ENCODE peak calls at places on chromosomes 11 and 22, in five cellular contexts. J is A549, W is transverse colon, I is breast epithelium, S is uterus. V is an unnamed sample. For H3K9me3, the result is how much of the 10 kb centered on the place peaks cover.

GRCh38 chr22:24953294-24954113 is 988 bp downstream of the KIAA1671 start:
- DNase-seq in W (peak), S (no peak), I (no peak), J (no peak), V (no peak)

GRCh38 chr11:74023291-74023690 is 14.4 kb upstream of the UCP3 start:
- DNase-seq in J (no peak), I (no peak), S (no peak), W (no peak), V (no peak)

GRCh38 chr11:64448599-64449380 is 89.8 kb downstream of the RPS6KA4 start:
- DNase-seq in I (peak), S (peak), J (peak), W (peak), V (no peak)

GRCh38 chr22:25475554-25476022 is 88.9 kb upstream of the GRK3 start:
- DNase-seq in S (no peak), W (no peak), I (no peak), J (no peak), V (no peak)

GRCh38 chr11:131506376-131506775 is 136.0 kb downstream of the NTM start:
- DNase-seq in J (no peak), I (no peak), W (no peak), S (no peak), V (no peak)

GRCh38 chr11:130771708-130772107 is 144.6 kb downstream of the SNX19 start:
- DNase-seq in S (no peak), I (no peak), W (no peak), J (no peak), V (no peak)

GRCh38 chr11:33531743-33532181 is 168.9 kb downstream of the C11orf91 start:
- DNase-seq in W (no peak), I (peak), S (peak), J (no peak), V (no peak)

GRCh38 chr11:101915811-101916291 is 471 bp downstream of the ANGPTL5 start:
- DNase-seq in I (no peak), S (no peak), J (peak), W (no peak), V (no peak)

GRCh38 chr11:106271686-106272085 is 194.2 kb downstream of the AASDHPPT start:
- DNase-seq in S (no peak), I (no peak), W (no peak), J (no peak), V (no peak)

GRCh38 chr11:80146231-80146630 is 705.4 kb upstream of the TENM4 start:
- DNase-seq in S (no peak), I (no peak), W (no peak), J (no peak), V (no peak)

GRCh38 chr22:36077261-36077660 is 48.6 kb upstream of the RBFOX2 start:
- DNase-seq in S (no peak), I (no peak), W (no peak), J (no peak), V (no peak)

GRCh38 chr11:2694495-2694894 is 5.3 kb downstream of the KCNQ1OT1 start:
- DNase-seq in J (no peak), I (no peak), W (no peak), S (no peak), V (no peak)

GRCh38 chr11:44269369-44270351 is 40.3 kb downstream of the ALX4 start:
- DNase-seq in W (no peak), I (no peak), J (no peak), S (peak), V (no peak)

GRCh38 chr11:64850979-64851567 is 6.6 kb upstream of the CDC42BPG start:
- DNase-seq in J (no peak), S (no peak), W (peak), I (no peak), V (no peak)

GRCh38 chr11:81874627-81875026 is 859.0 kb downstream of the FAM181B start:
- DNase-seq in S (no peak), J (no peak), I (no peak), W (no peak), V (no peak)

GRCh38 chr22:38733329-38734202 is 22.2 kb downstream of the SUN2 start:
- DNase-seq in J (peak), S (peak), W (peak), I (peak), V (no peak)

GRCh38 chr11:120400564-120401364 is 64.6 kb downstream of the ARHGEF12 start:
- DNase-seq in I (no peak), S (no peak), W (peak), J (peak), V (no peak)

GRCh38 chr11:15551897-15552851 is 437.5 kb downstream of the INSC start:
- DNase-seq in J (no peak), W (no peak), I (no peak), S (no peak), V (peak)

GRCh38 chr11:886568-886967 is 24.0 kb downstream of the CHID1 start:
- DNase-seq in J (no peak), I (no peak), W (no peak), S (no peak), V (no peak)

GRCh38 chr22:36510966-36511881 is 4.4 kb upstream of the FOXRED2 start:
- DNase-seq in I (no peak), S (peak), W (peak), J (peak), V (no peak)

GRCh38 chr22:44741929-44742328 is 10.4 kb upstream of the ARHGAP8 start:
- DNase-seq in S (no peak), J (no peak), W (peak), I (no peak), V (no peak)

GRCh38 chr22:46321387-46321775 is 14.1 kb upstream of the TRMU start:
- DNase-seq in I (no peak), J (no peak), S (no peak), W (no peak), V (no peak)

GRCh38 chr22:44505796-44506354 is 7.8 kb upstream of the RTL6 start:
- DNase-seq in S (no peak), W (no peak), J (no peak), I (no peak), V (no peak)

GRCh38 chr22:37607010-37607911 is 1.4 kb upstream of the GGA1 start:
- DNase-seq in S (peak), W (peak), J (peak), I (peak), V (peak)

GRCh38 chr11:26993965-26994446 is at the start of gene FIBIN:
- DNase-seq in I (no peak), S (peak), J (no peak), W (peak), V (no peak)

GRCh38 chr11:116823031-116823843 is at the start of gene APOA4:
- DNase-seq in S (no peak), W (no peak), J (no peak), I (no peak), V (no peak)

DNA sequence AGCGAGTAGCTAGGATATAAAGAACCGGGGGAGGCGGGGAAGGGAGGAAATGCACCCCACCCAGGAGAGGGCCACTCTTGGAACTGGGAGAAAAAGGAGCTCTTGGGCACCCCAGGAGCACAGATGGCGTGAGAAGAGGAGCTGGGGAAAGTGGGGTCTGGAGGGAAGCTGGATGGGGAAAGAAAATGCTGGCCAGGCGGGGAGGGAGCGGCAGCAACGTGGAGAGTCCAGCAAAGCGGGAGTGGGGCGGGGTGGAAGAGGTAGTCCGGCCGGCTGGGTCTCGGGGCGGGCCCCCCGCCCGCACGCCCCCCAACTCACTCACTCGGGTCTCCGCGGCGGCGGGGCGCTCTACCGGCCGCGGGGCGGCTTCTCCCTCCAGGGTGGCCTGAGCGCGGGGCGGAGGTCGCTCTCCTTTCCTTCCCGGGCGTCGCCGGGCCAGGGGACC is 522 bp downstream of the TOB2 start:
- DNase-seq in S (peak), W (peak), I (no peak), J (no peak), V (no peak)
- H3K4me3 ChIP-seq in S (peak), W (peak), I (peak), J (peak), V (peak)

GRCh38 chr22:48824673-48825651 is 1002.7 kb downstream of the BRD1 start:
- DNase-seq in W (no peak), J (no peak), I (no peak), S (no peak), V (no peak)
- H3K9me3 ChIP-seq in W (under half), J (under half), I (under half), S (under half), V (under half)

GRCh38 chr11:39975091-39975490 is 1484.4 kb downstream of the LRRC4C start:
- DNase-seq in J (no peak), W (no peak), S (no peak), I (no peak), V (no peak)
- H3K27ac ChIP-seq in J (no peak), W (no peak), S (no peak), I (no peak), V (no peak)

GRCh38 chr11:119382101-119382500 is 611 bp upstream of the USP2 start:
- DNase-seq in S (no peak), W (no peak), I (no peak), J (no peak), V (no peak)
- H3K4me3 ChIP-seq in S (peak), W (no peak), I (peak), J (peak), V (peak)